ENCODE peak calls at places on chromosomes 16 and 17, in ten cellular contexts. J, B, D, I, X, N, P, A, L and H are unnamed samples.

GRCh38 chr17:64174686-64175456 is 44.9 kb upstream of the ERN1 start:
- DNase-seq in L (peak), N (no peak), J (no peak), B (no peak), X (no peak), D (no peak), P (peak), I (peak), A (no peak), H (no peak)

GRCh38 chr16:3032624-3033023 is 4.1 kb downstream of the BICDL2 start:
- DNase-seq in L (no peak), J (no peak), P (no peak), A (no peak), X (no peak), D (no peak), I (no peak), B (no peak), N (no peak), H (no peak)

GRCh38 chr16:57699899-57700298 is 5.3 kb downstream of the DRC7 start:
- DNase-seq in B (no peak), J (no peak), X (no peak), D (no peak), L (no peak), P (no peak), A (no peak), I (no peak), N (no peak), H (no peak)

GRCh38 chr17:7579001-7579838 is at the start of gene CD68:
- DNase-seq in A (peak), P (peak), J (peak), I (peak), D (peak), B (no peak), L (peak), X (peak), N (peak), H (peak)

GRCh38 chr17:75209061-75209460 is 3.6 kb downstream of the NUP85 start:
- DNase-seq in X (no peak), P (no peak), L (no peak), A (no peak), I (no peak), B (no peak), J (no peak), D (no peak), N (no peak), H (no peak)

GRCh38 chr17:67546578-67547527 is 169.8 kb downstream of the PITPNC1 start:
- DNase-seq in D (peak), J (no peak), X (no peak), B (peak), L (peak), I (no peak), P (peak), A (peak), N (peak), H (no peak)

GRCh38 chr17:44065668-44066203 is 735 bp downstream of the LSM12 start:
- DNase-seq in P (no peak), D (no peak), A (peak), J (no peak), L (peak), X (no peak), B (no peak), I (no peak), N (no peak), H (no peak)

GRCh38 chr17:15431201-15431600 is 36.2 kb downstream of the CDRT4 start:
- DNase-seq in A (no peak), D (no peak), J (no peak), N (no peak), I (no peak), B (no peak), P (peak), X (no peak), L (no peak), H (no peak)

GRCh38 chr16:55386534-55387296 is 62.7 kb downstream of the IRX6 start:
- DNase-seq in X (no peak), L (no peak), A (no peak), D (no peak), P (no peak), N (no peak), I (peak), J (no peak), B (no peak), H (no peak)

GRCh38 chr16:11208916-11209665 is 46.9 kb downstream of the SOCS1 start:
- DNase-seq in P (peak), A (no peak), X (no peak), L (no peak), J (no peak), I (peak), B (no peak), N (no peak), D (no peak), H (no peak)

GRCh38 chr16:11005611-11005975 is 61.2 kb downstream of the CLEC16A start:
- DNase-seq in A (no peak), N (no peak), B (no peak), D (no peak), J (no peak), X (no peak), I (peak), L (peak), P (peak), H (no peak)

GRCh38 chr17:16975744-16976625 is 4.1 kb upstream of the TNFRSF13B start:
- DNase-seq in J (peak), X (no peak), N (no peak), I (no peak), D (no peak), B (no peak), A (peak), L (peak), P (no peak), H (no peak)

GRCh38 chr17:37146578-37147119 is 197.9 kb downstream of the AATF start:
- DNase-seq in L (no peak), P (no peak), X (no peak), D (no peak), N (no peak), A (peak), I (no peak), B (no peak), J (no peak), H (no peak)

GRCh38 chr16:58582133-58582532 is 47.5 kb downstream of the CNOT1 start:
- DNase-seq in J (no peak), A (no peak), B (no peak), D (no peak), X (no peak), N (no peak), L (no peak), P (no peak), I (no peak), H (no peak)

GRCh38 chr17:63289931-63290330 is 156.2 kb downstream of the CYB561 start:
- DNase-seq in A (no peak), N (peak), B (no peak), D (no peak), P (no peak), X (no peak), L (no peak), I (no peak), J (no peak), H (no peak)

GRCh38 chr17:28335959-28336871 is 654 bp downstream of the TNFAIP1 start:
- DNase-seq in D (peak), B (peak), N (peak), X (no peak), J (peak), L (peak), A (no peak), I (peak), P (peak), H (no peak)

GRCh38 chr17:6489016-6489550 is 44.8 kb downstream of the PIMREG start:
- DNase-seq in L (no peak), P (no peak), A (no peak), I (no peak), X (no peak), N (no peak), B (peak), D (no peak), J (no peak), H (no peak)

GRCh38 chr16:88936008-88936912 is 40.7 kb downstream of the CBFA2T3 start:
- DNase-seq in X (no peak), A (peak), B (peak), D (no peak), P (no peak), J (no peak), I (no peak), L (no peak), N (no peak), H (peak)

GRCh38 chr17:51435641-51436091 is 175.3 kb downstream of the UTP18 start:
- DNase-seq in X (peak), A (peak), N (peak), J (peak), B (no peak), L (peak), P (peak), D (peak), I (no peak), H (no peak)

GRCh38 chr16:4136229-4136813 is 20.1 kb upstream of the ADCY9 start:
- DNase-seq in X (no peak), P (no peak), L (no peak), J (no peak), I (peak), D (no peak), A (no peak), N (peak), B (no peak), H (no peak)

GRCh38 chr17:59498421-59499307 is 66.7 kb upstream of the DHX40 start:
- DNase-seq in J (no peak), P (no peak), D (no peak), N (no peak), L (peak), B (no peak), X (no peak), I (no peak), A (no peak), H (no peak)

GRCh38 chr17:10217916-10218315 is 19.5 kb upstream of the GAS7 start:
- DNase-seq in L (peak), B (no peak), X (no peak), N (no peak), A (no peak), J (no peak), P (peak), I (no peak), D (no peak), H (no peak)

GRCh38 chr16:18048858-18049257 is 287.7 kb downstream of the NPIPA8 start:
- DNase-seq in B (no peak), N (no peak), X (no peak), P (no peak), I (no peak), L (no peak), J (no peak), A (no peak), D (no peak), H (no peak)

GRCh38 chr17:50902768-50903353 is 36.7 kb upstream of the TOB1 start:
- DNase-seq in A (no peak), I (no peak), P (no peak), B (no peak), L (no peak), N (no peak), J (no peak), X (no peak), D (no peak), H (no peak)

GRCh38 chr17:81039854-81040758 is 5.2 kb downstream of the BAIAP2 start:
- DNase-seq in L (peak), J (no peak), P (peak), N (no peak), I (peak), A (no peak), X (no peak), D (no peak), B (no peak), H (no peak)

GRCh38 chr16:73427177-73427576 is 379.2 kb upstream of the ZFHX3 start:
- DNase-seq in J (no peak), I (no peak), P (no peak), B (no peak), A (no peak), D (no peak), L (no peak), X (no peak), N (no peak), H (no peak)

GRCh38 chr16:50390914-50391700 is 22.3 kb upstream of the BRD7 start:
- DNase-seq in B (no peak), J (no peak), L (no peak), I (no peak), D (no peak), A (no peak), P (no peak), X (no peak), N (no peak), H (no peak)

GRCh38 chr16:17459903-17460521 is 10.7 kb downstream of the XYLT1 start:
- DNase-seq in N (no peak), A (peak), J (no peak), I (no peak), B (peak), X (no peak), P (peak), D (no peak), L (no peak), H (no peak)

GRCh38 chr16:73739049-73739769 is 557.4 kb upstream of the PSMD7 start:
- DNase-seq in L (no peak), J (no peak), D (no peak), B (no peak), A (no peak), N (no peak), P (no peak), I (peak), X (no peak), H (no peak)

GRCh38 chr17:30113213-30113612 is 3.4 kb upstream of the NSRP1 start:
- DNase-seq in A (no peak), L (no peak), P (peak), N (no peak), B (no peak), X (no peak), J (no peak), I (peak), D (peak), H (no peak)

GRCh38 chr17:32461853-32462617 is 17.7 kb downstream of the PSMD11 start:
- DNase-seq in X (peak), J (peak), P (peak), N (peak), B (no peak), L (peak), A (peak), I (peak), D (no peak), H (peak)

GRCh38 chr16:56990407-56991286 is 1.3 kb downstream of the NLRC5 start:
- DNase-seq in B (peak), J (no peak), L (no peak), N (no peak), A (no peak), D (no peak), P (no peak), I (no peak), X (no peak), H (no peak)

GRCh38 chr16:468072-468821 is 42.8 kb downstream of the RAB11FIP3 start:
- DNase-seq in I (no peak), B (no peak), P (no peak), N (peak), X (no peak), L (no peak), J (no peak), D (peak), A (no peak), H (no peak)

GRCh38 chr17:82231562-82232321 is 2.9 kb downstream of the SLC16A3 start:
- DNase-seq in I (no peak), A (no peak), L (peak), P (peak), B (peak), D (peak), X (peak), N (peak), J (no peak), H (peak)

GRCh38 chr17:79788989-79789942 is 7.6 kb downstream of the CBX8 start:
- DNase-seq in I (no peak), X (no peak), B (peak), D (no peak), N (peak), A (no peak), P (no peak), J (no peak), L (no peak), H (no peak)

GRCh38 chr17:75059369-75060345 is 12.6 kb downstream of the KCTD2 start:
- DNase-seq in D (no peak), L (peak), B (no peak), A (peak), I (no peak), X (no peak), J (no peak), P (peak), N (peak), H (no peak)

GRCh38 chr16:14291941-14292825 is 221.1 kb downstream of the MRTFB start:
- DNase-seq in I (no peak), A (no peak), X (no peak), B (no peak), J (no peak), P (no peak), L (no peak), N (no peak), D (no peak), H (no peak)
- H3K4me3 ChIP-seq in I (no peak), A (no peak), X (no peak), B (no peak), J (no peak), P (no peak), L (no peak), N (no peak), D (no peak), H (no peak)

DNA sequence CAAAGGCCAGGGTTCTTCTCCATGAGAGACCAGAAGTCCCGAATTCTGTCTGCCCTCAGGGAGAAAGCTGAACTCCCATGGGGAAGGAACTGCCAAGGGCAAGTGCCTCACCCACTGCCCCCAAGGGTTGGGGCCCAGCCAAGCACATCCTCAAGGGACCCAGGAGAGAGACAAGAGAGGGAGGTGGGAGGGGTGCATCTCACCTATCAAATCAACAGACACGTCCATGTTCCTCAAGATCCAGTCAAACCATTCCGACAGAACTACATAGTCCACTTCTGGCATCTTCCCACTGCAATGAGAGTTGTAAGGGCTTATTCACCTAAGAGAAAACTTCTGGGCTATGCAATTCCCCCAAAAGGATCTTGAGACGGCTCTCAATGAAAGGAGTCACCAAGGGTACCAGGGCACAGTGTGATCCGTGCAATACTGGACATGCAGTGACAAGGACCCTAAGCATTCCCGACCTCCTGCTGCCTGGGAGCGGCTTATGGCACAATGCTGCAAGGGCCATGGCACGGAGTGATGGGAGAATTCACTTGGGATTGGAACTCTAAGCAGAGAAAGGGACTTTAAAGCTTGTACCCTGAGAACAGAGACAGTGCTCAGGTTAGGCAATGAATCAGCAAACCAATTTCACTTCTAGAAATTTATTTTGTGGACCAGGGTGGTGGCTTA is 32.2 kb downstream of the TK2 start:
- DNase-seq in D (no peak), B (no peak), A (no peak), L (no peak), X (no peak), I (no peak), N (no peak), P (no peak), J (no peak), H (no peak)
- H3K4me3 ChIP-seq in D (peak), B (no peak), A (peak), L (no peak), X (no peak), I (no peak), N (no peak), P (no peak), J (no peak), H (no peak)

GRCh38 chr16:67246945-67247697 is at the start of gene FHOD1:
- DNase-seq in I (peak), J (peak), P (peak), B (peak), D (peak), N (peak), A (peak), L (peak), X (peak), H (peak)

GRCh38 chr16:67249178-67249759 is 490 bp downstream of the SLC9A5 start:
- DNase-seq in J (no peak), P (no peak), N (peak), L (no peak), A (no peak), D (peak), B (no peak), I (no peak), X (no peak), H (no peak)

GRCh38 chr16:67248401-67249177 is at the start of gene SLC9A5:
- DNase-seq in D (peak), X (peak), J (peak), B (peak), I (no peak), L (no peak), N (peak), A (peak), P (no peak), H (no peak)

GRCh38 chr16:67247698-67248400 is 568 bp upstream of the FHOD1 start:
- DNase-seq in N (no peak), J (peak), L (no peak), B (no peak), A (no peak), P (no peak), D (no peak), X (no peak), I (no peak), H (no peak)

GRCh38 chr16:67249762-67250327 is 1.1 kb downstream of the SLC9A5 start:
- DNase-seq in J (no peak), N (no peak), A (no peak), L (peak), X (no peak), I (no peak), D (peak), P (no peak), B (peak), H (no peak)
- H3K4me3 ChIP-seq in J (no peak), N (peak), A (no peak), L (peak), X (no peak), I (no peak), D (no peak), P (no peak), B (no peak), H (no peak)

DNA sequence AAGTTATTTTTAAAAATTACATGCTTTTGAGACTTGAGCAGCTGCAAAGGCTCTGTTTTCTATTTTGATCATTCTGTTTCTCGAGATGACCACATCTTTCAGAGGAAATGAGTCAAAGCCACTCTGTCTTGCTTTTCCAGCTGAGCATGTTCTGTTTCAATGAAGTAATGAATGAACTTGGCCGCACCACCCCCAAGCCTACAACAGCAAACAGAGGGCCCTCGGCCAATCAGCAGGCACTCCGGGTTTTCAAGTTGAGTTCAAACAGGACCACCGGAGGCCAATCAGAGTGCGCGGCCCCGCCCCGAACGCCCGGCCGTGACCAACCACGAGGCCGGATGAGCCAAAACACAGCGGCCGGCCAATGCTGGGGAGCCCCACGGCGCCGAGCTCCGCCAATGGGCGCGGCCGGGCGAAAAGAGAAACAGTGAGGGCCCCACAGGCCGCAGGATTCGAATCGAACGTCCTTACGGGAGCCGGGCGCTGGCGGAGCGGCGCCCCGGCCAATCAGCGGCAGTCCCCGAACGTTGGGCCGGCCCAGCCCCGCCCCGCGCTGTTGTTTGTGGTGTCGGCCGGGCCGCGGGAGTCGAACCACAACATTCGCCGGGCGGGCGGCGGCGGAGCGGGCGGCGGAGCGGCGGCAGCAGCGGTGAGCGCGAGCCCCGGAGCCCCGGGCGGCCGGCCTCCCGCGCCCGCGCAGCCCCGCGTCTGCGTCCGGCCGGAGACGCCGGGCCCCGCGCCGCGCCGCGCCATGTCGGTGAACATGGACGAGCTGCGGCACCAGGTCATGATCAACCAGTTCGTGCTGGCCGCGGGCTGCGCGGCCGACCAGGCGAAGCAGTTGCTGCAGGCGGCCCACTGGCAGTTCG is at the start of gene UBALD2:
- DNase-seq in A (peak), J (peak), L (peak), X (peak), D (peak), B (peak), P (peak), I (peak), N (peak), H (peak)
- H3K4me3 ChIP-seq in A (peak), J (peak), L (peak), X (peak), D (peak), B (peak), P (peak), I (peak), N (peak), H (peak)